ENCODE peak calls at places on chromosomes 7 and 10, in eight cellular contexts. U is esophagus muscularis mucosa; B is mucosa of gallbladder; M is neural progenitor cell; Z is HL-60; W is transverse colon; N is H54; G is activated CD4-positive, alpha-beta T cell treated with anti-CD3 and anti-CD28 coated beads for 48 hours. L is an unnamed sample.

GRCh38 chr7:27435461-27435860 is 192.9 kb downstream of the EVX1 start:
- DNase-seq in U (peak; percentile 60), B (no peak), M (no peak), Z (no peak), W (no peak), N (no peak), G (no peak), L (peak; percentile 10)

GRCh38 chr7:128161466-128162125 is 79.5 kb upstream of the LEP start:
- DNase-seq in U (peak; percentile 62), B (no peak), M (no peak), Z (no peak), W (no peak), N (no peak), G (no peak), L (no peak)

GRCh38 chr7:155996718-155997059 is 184.4 kb upstream of the SHH start:
- DNase-seq in U (no peak), B (no peak), M (no peak), Z (no peak), W (no peak), N (no peak), G (no peak), L (no peak)

GRCh38 chr7:39240864-39241263 is 263.2 kb downstream of the POU6F2 start:
- DNase-seq in U (no peak), B (no peak), M (no peak), Z (no peak), W (no peak), N (no peak), G (no peak), L (no peak)

GRCh38 chr7:3493499-3493898 is 192.4 kb downstream of the SDK1 start:
- DNase-seq in U (no peak), B (no peak), M (no peak), Z (no peak), W (no peak), N (peak; percentile 40), G (no peak), L (peak; percentile 41)

GRCh38 chr7:131483586-131483985 is 72.8 kb downstream of the PODXL start:
- DNase-seq in U (no peak), B (no peak), M (no peak), Z (no peak), W (no peak), N (no peak), G (no peak), L (no peak)

GRCh38 chr7:91299952-91300775 is 35.9 kb downstream of the FZD1 start:
- DNase-seq in U (no peak), B (peak; percentile 28), M (no peak), Z (no peak), W (no peak), N (no peak), G (no peak), L (no peak)

GRCh38 chr7:91243591-91244368 is 20.5 kb upstream of the FZD1 start:
- DNase-seq in U (no peak), B (no peak), M (no peak), Z (no peak), W (no peak), N (no peak), G (no peak), L (no peak)

GRCh38 chr7:132518102-132518838 is 58.0 kb downstream of the PLXNA4 start:
- DNase-seq in U (no peak), B (no peak), M (peak; percentile 49), Z (no peak), W (no peak), N (peak; percentile 35), G (no peak), L (no peak)

GRCh38 chr10:110378533-110379108 is 73.9 kb upstream of the SMNDC1 start:
- DNase-seq in U (no peak), B (no peak), M (no peak), Z (no peak), W (no peak), N (no peak), G (no peak), L (no peak)

GRCh38 chr10:126243976-126244375 is 144.3 kb downstream of the ADAM12 start:
- DNase-seq in U (no peak), B (no peak), M (no peak), Z (no peak), W (no peak), N (no peak), G (no peak), L (peak; percentile 84)

GRCh38 chr7:138186951-138187351 is 110.7 kb downstream of the AKR1D1 start:
- DNase-seq in U (no peak), B (no peak), M (peak; percentile 84), Z (no peak), W (no peak), N (peak; percentile 23), G (no peak), L (peak; percentile 74)

GRCh38 chr10:8312079-8312478 is 257.6 kb downstream of the GATA3 start:
- DNase-seq in U (no peak), B (no peak), M (no peak), Z (no peak), W (no peak), N (no peak), G (peak; percentile 38), L (no peak)

GRCh38 chr7:18570890-18571478 is 75.4 kb downstream of the HDAC9 start:
- DNase-seq in U (no peak), B (no peak), M (peak; percentile 21), Z (no peak), W (no peak), N (no peak), G (no peak), L (no peak)

GRCh38 chr10:78688945-78689935 is 379.5 kb upstream of the ZMIZ1 start:
- DNase-seq in U (peak; percentile 92), B (peak; percentile 30), M (peak; percentile 35), Z (no peak), W (no peak), N (no peak), G (no peak), L (no peak)

GRCh38 chr10:791639-792038 is 102.2 kb upstream of the DIP2C start:
- DNase-seq in U (no peak), B (no peak), M (no peak), Z (no peak), W (no peak), N (no peak), G (no peak), L (no peak)

GRCh38 chr10:26798298-26798697 is 62.5 kb downstream of the ABI1 start:
- DNase-seq in U (no peak), B (no peak), M (no peak), Z (no peak), W (no peak), N (no peak), G (no peak), L (no peak)